ENCODE peak calls at places on chromosomes 4 and X, in five cellular contexts. L is mucosa of descending colon; T is fibroblast of villous mesenchyme; U is CD8-positive, alpha-beta memory T cell; B is mammary epithelial cell. X is an unnamed sample.

GRCh38 chr4:138671106-138671505 is 344.5 kb upstream of the NOCT start:
- DNase-seq in L (no peak), T (no peak), B (no peak), U (no peak), X (no peak)

GRCh38 chr4:176393306-176394013 is 73.7 kb downstream of the SPCS3 start:
- DNase-seq in L (no peak), T (peak; percentile 62), U (no peak), B (no peak), X (no peak)

GRCh38 chr4:15007201-15007600 is 4.9 kb downstream of the CPEB2 start:
- DNase-seq in U (no peak), B (no peak), T (no peak), L (no peak), X (no peak)

GRCh38 chr4:138308421-138308820 is 66.3 kb upstream of the SLC7A11 start:
- DNase-seq in L (no peak), T (peak; percentile 77), B (peak; percentile 99), U (no peak), X (peak; percentile 41)

GRCh38 chrX:103554687-103555417 is 30.5 kb upstream of the TCEAL4 start:
- DNase-seq in T (peak; percentile 38), B (no peak), L (peak; percentile 48), U (peak; percentile 64), X (no peak)

GRCh38 chr4:6410078-6410477 is 62.3 kb downstream of the PPP2R2C start:
- DNase-seq in T (no peak), B (no peak), U (no peak), L (no peak), X (no peak)

GRCh38 chrX:111402378-111402777 is 9.6 kb downstream of the DCX start:
- DNase-seq in T (no peak), U (no peak), B (no peak), L (no peak), X (no peak)

GRCh38 chr4:22534374-22534773 is 18.5 kb upstream of the ADGRA3 start:
- DNase-seq in L (no peak), U (no peak), B (no peak), T (no peak), X (no peak)

GRCh38 chrX:51837926-51838325 is 55.5 kb upstream of the MAGED1 start:
- DNase-seq in U (no peak), T (peak; percentile 75), B (no peak), L (peak; percentile 74), X (peak; percentile 59)

GRCh38 chr4:109315341-109315740 is 12.9 kb upstream of the COL25A1 start:
- DNase-seq in L (no peak), B (no peak), U (no peak), T (no peak), X (no peak)

GRCh38 chr4:76546282-76547166 is 111.5 kb downstream of the SHROOM3 start:
- DNase-seq in B (peak; percentile 72), T (peak; percentile 86), U (no peak), L (peak; percentile 35), X (peak; percentile 75)

GRCh38 chrX:135973025-135973547 is 702 bp downstream of the MMGT1 start:
- DNase-seq in T (peak; percentile 19), L (peak; percentile 24), B (peak; percentile 9), U (no peak), X (peak; percentile 36)

GRCh38 chr4:41967392-41967791 is 14.2 kb upstream of the DCAF4L1 start:
- DNase-seq in U (no peak), L (no peak), B (no peak), T (no peak), X (no peak)

GRCh38 chr4:13989496-13989895 is 362.0 kb upstream of the BOD1L1 start:
- DNase-seq in B (peak; percentile 46), T (peak; percentile 21), U (no peak), L (no peak), X (peak; percentile 35)
- H3K4me3 ChIP-seq in B (no peak overlapping the region), T (no peak overlapping the region), U (no peak overlapping the region), L (no peak overlapping the region), X (no peak overlapping the region)

GRCh38 chrX:153649178-153649914 is 2.3 kb downstream of the DUSP9 start:
- DNase-seq in B (no peak), T (peak; percentile 17), U (peak; percentile 34), L (peak; percentile 32), X (no peak)

GRCh38 chrX:153646620-153647373 is at the start of gene DUSP9:
- DNase-seq in L (peak; percentile 19), B (no peak), T (peak; percentile 30), U (no peak), X (peak; percentile 16)

GRCh38 chrX:153645921-153646481 is 1.0 kb upstream of the DUSP9 start:
- DNase-seq in T (no peak), U (no peak), B (no peak), L (no peak), X (no peak)

GRCh38 chrX:153648358-153649177 is 1.6 kb downstream of the DUSP9 start:
- DNase-seq in B (no peak), U (no peak), L (no peak), T (no peak), X (no peak)

GRCh38 chrX:153647461-153648357 is 706 bp downstream of the DUSP9 start:
- DNase-seq in T (no peak), L (no peak), B (no peak), U (no peak), X (no peak)
- H3K4me3 ChIP-seq in T (no peak overlapping the region), L (no peak overlapping the region), B (no peak overlapping the region), U (no peak overlapping the region), X (no peak overlapping the region)

DNA sequence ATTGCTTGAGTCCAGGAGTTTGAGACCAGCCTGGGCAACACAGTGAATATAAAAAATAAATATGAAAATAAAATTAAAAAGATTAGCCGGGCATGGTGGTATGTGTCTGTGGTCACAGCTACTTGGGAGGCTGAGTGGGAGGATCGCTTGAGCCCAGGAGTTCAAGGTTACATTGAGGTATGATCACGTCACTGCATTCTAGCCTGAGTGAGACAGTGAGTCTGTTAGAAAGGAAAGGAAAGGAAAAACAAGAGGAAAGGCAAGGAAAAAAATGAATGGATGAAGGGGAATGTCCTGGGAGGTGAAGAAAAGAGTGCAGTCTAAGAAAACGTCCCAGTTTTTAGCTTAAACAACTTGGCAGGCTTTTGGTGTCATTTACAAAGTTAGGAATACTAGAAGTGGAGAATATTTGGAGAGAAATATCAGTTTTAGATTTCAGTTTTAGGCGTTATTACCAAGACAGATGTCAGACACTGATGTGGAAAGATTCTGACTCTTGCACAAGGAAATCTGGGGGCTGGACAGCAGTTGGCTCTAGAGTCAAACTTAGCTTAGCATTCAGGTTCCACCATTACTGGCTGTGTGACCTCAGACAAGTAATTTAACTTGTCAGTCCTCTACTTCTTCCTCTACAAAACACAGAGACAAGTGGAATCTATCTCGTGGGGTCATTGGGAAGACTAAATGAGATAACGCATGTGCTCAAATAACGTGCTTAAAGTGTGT is 139.0 kb downstream of the TSPAN5 start:
- DNase-seq in L (no peak), U (no peak), T (peak; percentile 54), B (no peak), X (peak; percentile 89)
- H3K4me3 ChIP-seq in L (no peak overlapping the region), U (no peak overlapping the region), T (no peak overlapping the region), B (no peak overlapping the region), X (no peak overlapping the region)

DNA sequence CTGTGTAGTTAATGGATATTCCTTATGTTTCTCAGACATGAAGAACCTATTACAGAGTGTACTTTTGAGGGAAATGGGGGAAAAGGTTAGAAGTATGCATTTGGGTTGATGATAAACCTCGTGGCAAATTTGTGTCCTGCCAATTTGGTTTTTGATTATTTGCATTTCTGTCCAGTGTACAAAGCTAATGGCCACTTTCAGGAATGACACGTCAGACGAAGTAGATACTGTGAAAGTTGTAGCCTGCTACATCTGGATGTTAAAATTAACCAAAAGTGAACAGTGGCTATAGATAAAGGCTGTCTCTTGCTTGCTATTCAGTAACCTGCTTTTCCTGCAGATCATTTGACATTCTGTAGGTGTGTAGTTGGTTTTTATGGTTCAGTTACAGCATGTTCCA is 1.0 kb downstream of the PRDX4 start:
- DNase-seq in L (no peak), T (peak; percentile 4), U (no peak), B (no peak), X (no peak)
- H3K4me3 ChIP-seq in L (no peak overlapping the region), T (peak overlapping the region; percentile 79), U (peak overlapping the region; percentile 68), B (peak overlapping the region; percentile 61), X (peak overlapping the region; percentile 75)

DNA sequence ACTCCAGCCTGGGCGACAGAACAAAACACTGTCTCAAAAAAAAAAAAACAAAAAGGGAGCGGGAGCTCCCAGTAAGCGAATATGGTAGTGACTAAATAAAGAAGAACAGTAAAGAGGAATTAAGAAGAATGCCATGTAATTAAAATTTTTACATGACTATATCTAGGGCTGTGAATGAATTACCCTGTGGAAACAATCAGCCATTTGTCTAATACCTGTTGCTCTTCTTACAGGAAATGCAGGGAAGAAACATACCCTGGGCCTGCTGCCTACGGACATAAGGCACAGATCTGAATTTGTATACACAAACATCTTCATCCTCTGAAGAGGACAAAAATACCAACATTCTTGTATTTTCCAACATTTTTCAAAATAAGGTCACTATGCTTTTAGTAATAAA is 11.3 kb downstream of the WDFY3 start:
- DNase-seq in U (no peak), B (peak; percentile 28), T (no peak), L (no peak), X (no peak)
- H3K4me3 ChIP-seq in U (no peak overlapping the region), B (no peak overlapping the region), T (no peak overlapping the region), L (no peak overlapping the region), X (no peak overlapping the region)

GRCh38 chrX:84737471-84737871 is 235.2 kb upstream of the HDX start:
- DNase-seq in L (no peak), T (peak; percentile 18), B (no peak), U (no peak), X (no peak)
- H3K4me3 ChIP-seq in L (no peak overlapping the region), T (no peak overlapping the region), B (no peak overlapping the region), U (no peak overlapping the region), X (no peak overlapping the region)